ENCODE peak calls at places on chromosomes 6 and 20, in ten cellular contexts. One of them, this sample, is unnamed.

GRCh38 chr6:138945354-138945753 is 42.7 kb downstream of the REPS1 start:
- DNase-seq in OCI-LY7: no peak
- DNase-seq in AG04450: no peak
- DNase-seq in A549: peak
- DNase-seq in choroid plexus epithelial cell: no peak
- DNase-seq in HFF-Myc: no peak
- DNase-seq in psoas muscle: no peak
- DNase-seq in foreskin keratinocyte: no peak
- DNase-seq in B cell: no peak
- DNase-seq in cardiac muscle cell: no peak
- DNase-seq in this sample: no peak

GRCh38 chr20:62523473-62524203 is 47.8 kb upstream of the GATA5 start:
- DNase-seq in B cell: peak
- DNase-seq in OCI-LY7: no peak
- DNase-seq in choroid plexus epithelial cell: no peak
- DNase-seq in cardiac muscle cell: no peak
- DNase-seq in AG04450: no peak
- DNase-seq in psoas muscle: no peak
- DNase-seq in foreskin keratinocyte: no peak
- DNase-seq in HFF-Myc: no peak
- DNase-seq in A549: no peak
- DNase-seq in this sample: no peak

GRCh38 chr6:148509789-148510581 is 167.3 kb downstream of the SASH1 start:
- DNase-seq in B cell: no peak
- DNase-seq in AG04450: peak
- DNase-seq in HFF-Myc: peak
- DNase-seq in A549: no peak
- DNase-seq in OCI-LY7: no peak
- DNase-seq in cardiac muscle cell: peak
- DNase-seq in foreskin keratinocyte: peak
- DNase-seq in choroid plexus epithelial cell: peak
- DNase-seq in psoas muscle: peak
- DNase-seq in this sample: peak

GRCh38 chr6:12961761-12962160 is 245.2 kb downstream of the PHACTR1 start:
- DNase-seq in OCI-LY7: no peak
- DNase-seq in foreskin keratinocyte: no peak
- DNase-seq in psoas muscle: no peak
- DNase-seq in cardiac muscle cell: no peak
- DNase-seq in A549: no peak
- DNase-seq in choroid plexus epithelial cell: no peak
- DNase-seq in AG04450: no peak
- DNase-seq in HFF-Myc: no peak
- DNase-seq in B cell: no peak
- DNase-seq in this sample: no peak

GRCh38 chr6:30752164-30752927 is 8.0 kb upstream of the IER3 start:
- DNase-seq in cardiac muscle cell: peak
- DNase-seq in OCI-LY7: no peak
- DNase-seq in A549: peak
- DNase-seq in psoas muscle: peak
- DNase-seq in HFF-Myc: peak
- DNase-seq in AG04450: peak
- DNase-seq in foreskin keratinocyte: peak
- DNase-seq in choroid plexus epithelial cell: peak
- DNase-seq in B cell: no peak
- DNase-seq in this sample: no peak

GRCh38 chr20:47905628-47906487 is 120.6 kb upstream of the SULF2 start:
- DNase-seq in A549: no peak
- DNase-seq in choroid plexus epithelial cell: no peak
- DNase-seq in B cell: no peak
- DNase-seq in psoas muscle: no peak
- DNase-seq in cardiac muscle cell: no peak
- DNase-seq in AG04450: no peak
- DNase-seq in foreskin keratinocyte: no peak
- DNase-seq in HFF-Myc: no peak
- DNase-seq in OCI-LY7: no peak
- DNase-seq in this sample: no peak

GRCh38 chr6:134707342-134707982 is 242.4 kb downstream of the ALDH8A1 start:
- DNase-seq in OCI-LY7: no peak
- DNase-seq in foreskin keratinocyte: peak
- DNase-seq in cardiac muscle cell: peak
- DNase-seq in psoas muscle: no peak
- DNase-seq in HFF-Myc: peak
- DNase-seq in A549: peak
- DNase-seq in AG04450: no peak
- DNase-seq in choroid plexus epithelial cell: peak
- DNase-seq in B cell: no peak
- DNase-seq in this sample: no peak

GRCh38 chr6:152635949-152636674 is 1.1 kb downstream of the SYNE1 start:
- DNase-seq in B cell: no peak
- DNase-seq in A549: no peak
- DNase-seq in cardiac muscle cell: peak
- DNase-seq in psoas muscle: peak
- DNase-seq in HFF-Myc: no peak
- DNase-seq in foreskin keratinocyte: peak
- DNase-seq in choroid plexus epithelial cell: peak
- DNase-seq in OCI-LY7: peak
- DNase-seq in AG04450: no peak
- DNase-seq in this sample: peak

GRCh38 chr6:32972353-32973143 is 4.2 kb downstream of the BRD2 start:
- DNase-seq in cardiac muscle cell: no peak
- DNase-seq in psoas muscle: peak
- DNase-seq in HFF-Myc: no peak
- DNase-seq in A549: peak
- DNase-seq in AG04450: no peak
- DNase-seq in B cell: peak
- DNase-seq in foreskin keratinocyte: no peak
- DNase-seq in choroid plexus epithelial cell: no peak
- DNase-seq in OCI-LY7: peak
- DNase-seq in this sample: peak

GRCh38 chr20:22456109-22456508 is 128.3 kb downstream of the FOXA2 start:
- DNase-seq in B cell: no peak
- DNase-seq in psoas muscle: no peak
- DNase-seq in HFF-Myc: no peak
- DNase-seq in choroid plexus epithelial cell: no peak
- DNase-seq in AG04450: no peak
- DNase-seq in OCI-LY7: no peak
- DNase-seq in A549: no peak
- DNase-seq in cardiac muscle cell: no peak
- DNase-seq in foreskin keratinocyte: no peak
- DNase-seq in this sample: no peak

GRCh38 chr20:22450540-22450939 is 133.8 kb downstream of the FOXA2 start:
- DNase-seq in foreskin keratinocyte: no peak
- DNase-seq in OCI-LY7: no peak
- DNase-seq in choroid plexus epithelial cell: no peak
- DNase-seq in AG04450: no peak
- DNase-seq in HFF-Myc: no peak
- DNase-seq in B cell: no peak
- DNase-seq in A549: no peak
- DNase-seq in cardiac muscle cell: no peak
- DNase-seq in psoas muscle: no peak
- DNase-seq in this sample: no peak

GRCh38 chr20:22455259-22455658 is 129.1 kb downstream of the FOXA2 start:
- DNase-seq in HFF-Myc: no peak
- DNase-seq in B cell: no peak
- DNase-seq in cardiac muscle cell: no peak
- DNase-seq in choroid plexus epithelial cell: no peak
- DNase-seq in A549: no peak
- DNase-seq in OCI-LY7: no peak
- DNase-seq in AG04450: no peak
- DNase-seq in psoas muscle: no peak
- DNase-seq in foreskin keratinocyte: no peak
- DNase-seq in this sample: no peak

GRCh38 chr20:22452442-22453011 is 131.8 kb downstream of the FOXA2 start:
- DNase-seq in OCI-LY7: no peak
- DNase-seq in A549: no peak
- DNase-seq in AG04450: no peak
- DNase-seq in psoas muscle: no peak
- DNase-seq in cardiac muscle cell: no peak
- DNase-seq in choroid plexus epithelial cell: no peak
- DNase-seq in B cell: no peak
- DNase-seq in HFF-Myc: no peak
- DNase-seq in foreskin keratinocyte: no peak
- DNase-seq in this sample: no peak

GRCh38 chr20:22453244-22454080 is 130.9 kb downstream of the FOXA2 start:
- DNase-seq in A549: peak
- DNase-seq in AG04450: no peak
- DNase-seq in cardiac muscle cell: peak
- DNase-seq in B cell: no peak
- DNase-seq in OCI-LY7: no peak
- DNase-seq in choroid plexus epithelial cell: peak
- DNase-seq in foreskin keratinocyte: peak
- DNase-seq in HFF-Myc: no peak
- DNase-seq in psoas muscle: no peak
- DNase-seq in this sample: no peak
- TF ChIP-seq CTCF in A549: peak
- TF ChIP-seq CTCF in AG04450: peak
- TF ChIP-seq CTCF in cardiac muscle cell: peak
- TF ChIP-seq CTCF in B cell: no peak
- TF ChIP-seq CTCF in OCI-LY7: no peak
- TF ChIP-seq CTCF in choroid plexus epithelial cell: peak
- TF ChIP-seq CTCF in foreskin keratinocyte: peak
- TF ChIP-seq CTCF in HFF-Myc: peak
- TF ChIP-seq CTCF in psoas muscle: peak
- TF ChIP-seq CTCF in this sample: no peak

GRCh38 chr6:97102152-97102790 is 177.7 kb downstream of the KLHL32 start:
- DNase-seq in cardiac muscle cell: no peak
- DNase-seq in foreskin keratinocyte: no peak
- DNase-seq in psoas muscle: no peak
- DNase-seq in HFF-Myc: no peak
- DNase-seq in B cell: no peak
- DNase-seq in AG04450: no peak
- DNase-seq in choroid plexus epithelial cell: no peak
- DNase-seq in OCI-LY7: no peak
- DNase-seq in A549: no peak
- DNase-seq in this sample: no peak

GRCh38 chr6:97094376-97094775 is 169.8 kb downstream of the KLHL32 start:
- DNase-seq in HFF-Myc: no peak
- DNase-seq in foreskin keratinocyte: peak
- DNase-seq in OCI-LY7: no peak
- DNase-seq in B cell: no peak
- DNase-seq in choroid plexus epithelial cell: no peak
- DNase-seq in AG04450: no peak
- DNase-seq in cardiac muscle cell: no peak
- DNase-seq in A549: no peak
- DNase-seq in psoas muscle: no peak
- DNase-seq in this sample: no peak

GRCh38 chr6:97095466-97095865 is 170.9 kb downstream of the KLHL32 start:
- DNase-seq in OCI-LY7: no peak
- DNase-seq in choroid plexus epithelial cell: no peak
- DNase-seq in cardiac muscle cell: no peak
- DNase-seq in foreskin keratinocyte: peak
- DNase-seq in B cell: no peak
- DNase-seq in HFF-Myc: no peak
- DNase-seq in AG04450: no peak
- DNase-seq in psoas muscle: no peak
- DNase-seq in A549: no peak
- DNase-seq in this sample: no peak

GRCh38 chr6:97097068-97098047 is 172.8 kb downstream of the KLHL32 start:
- DNase-seq in AG04450: no peak
- DNase-seq in cardiac muscle cell: peak
- DNase-seq in foreskin keratinocyte: no peak
- DNase-seq in A549: no peak
- DNase-seq in OCI-LY7: no peak
- DNase-seq in HFF-Myc: no peak
- DNase-seq in choroid plexus epithelial cell: no peak
- DNase-seq in B cell: no peak
- DNase-seq in psoas muscle: no peak
- DNase-seq in this sample: no peak
- TF ChIP-seq CTCF in AG04450: no peak
- TF ChIP-seq CTCF in cardiac muscle cell: no peak
- TF ChIP-seq CTCF in foreskin keratinocyte: no peak
- TF ChIP-seq CTCF in A549: no peak
- TF ChIP-seq CTCF in OCI-LY7: no peak
- TF ChIP-seq CTCF in HFF-Myc: no peak
- TF ChIP-seq CTCF in choroid plexus epithelial cell: no peak
- TF ChIP-seq CTCF in B cell: no peak
- TF ChIP-seq CTCF in psoas muscle: no peak
- TF ChIP-seq CTCF in this sample: no peak

DNA sequence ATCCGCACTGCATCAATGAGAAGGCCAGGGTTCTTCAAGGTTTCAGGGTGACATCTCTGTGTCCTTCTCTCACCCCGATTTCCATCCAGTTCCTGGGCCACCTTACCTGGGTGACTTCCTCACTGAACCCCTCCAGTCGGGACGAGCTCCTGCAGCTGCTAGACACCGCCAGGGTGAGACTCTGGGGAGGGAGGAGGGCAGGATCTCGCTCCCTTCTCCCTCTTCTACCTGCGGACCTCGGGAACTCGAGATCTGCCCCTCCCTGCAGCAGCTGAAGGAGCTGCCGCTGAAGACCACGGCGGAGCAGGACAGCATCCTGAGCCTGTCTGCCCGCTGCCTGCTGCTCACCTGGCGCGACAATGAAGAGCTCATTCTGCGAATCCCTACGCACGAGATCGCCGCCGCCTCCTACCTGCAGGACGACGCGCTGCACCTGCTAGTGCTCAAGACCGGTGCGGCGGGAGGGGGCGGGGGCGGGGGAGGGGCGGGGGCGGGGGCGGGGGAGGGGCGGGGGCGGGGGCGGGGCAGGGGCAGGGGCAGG is 7.5 kb downstream of the CCM2L start:
- DNase-seq in B cell: peak
- DNase-seq in foreskin keratinocyte: peak
- DNase-seq in A549: peak
- DNase-seq in cardiac muscle cell: no peak
- DNase-seq in HFF-Myc: no peak
- DNase-seq in psoas muscle: no peak
- DNase-seq in choroid plexus epithelial cell: no peak
- DNase-seq in OCI-LY7: peak
- DNase-seq in AG04450: no peak
- DNase-seq in this sample: peak
- TF ChIP-seq CTCF in B cell: peak
- TF ChIP-seq CTCF in foreskin keratinocyte: peak
- TF ChIP-seq CTCF in A549: no peak
- TF ChIP-seq CTCF in cardiac muscle cell: no peak
- TF ChIP-seq CTCF in HFF-Myc: no peak
- TF ChIP-seq CTCF in psoas muscle: no peak
- TF ChIP-seq CTCF in choroid plexus epithelial cell: no peak
- TF ChIP-seq CTCF in OCI-LY7: peak
- TF ChIP-seq CTCF in AG04450: no peak
- TF ChIP-seq CTCF in this sample: peak

DNA sequence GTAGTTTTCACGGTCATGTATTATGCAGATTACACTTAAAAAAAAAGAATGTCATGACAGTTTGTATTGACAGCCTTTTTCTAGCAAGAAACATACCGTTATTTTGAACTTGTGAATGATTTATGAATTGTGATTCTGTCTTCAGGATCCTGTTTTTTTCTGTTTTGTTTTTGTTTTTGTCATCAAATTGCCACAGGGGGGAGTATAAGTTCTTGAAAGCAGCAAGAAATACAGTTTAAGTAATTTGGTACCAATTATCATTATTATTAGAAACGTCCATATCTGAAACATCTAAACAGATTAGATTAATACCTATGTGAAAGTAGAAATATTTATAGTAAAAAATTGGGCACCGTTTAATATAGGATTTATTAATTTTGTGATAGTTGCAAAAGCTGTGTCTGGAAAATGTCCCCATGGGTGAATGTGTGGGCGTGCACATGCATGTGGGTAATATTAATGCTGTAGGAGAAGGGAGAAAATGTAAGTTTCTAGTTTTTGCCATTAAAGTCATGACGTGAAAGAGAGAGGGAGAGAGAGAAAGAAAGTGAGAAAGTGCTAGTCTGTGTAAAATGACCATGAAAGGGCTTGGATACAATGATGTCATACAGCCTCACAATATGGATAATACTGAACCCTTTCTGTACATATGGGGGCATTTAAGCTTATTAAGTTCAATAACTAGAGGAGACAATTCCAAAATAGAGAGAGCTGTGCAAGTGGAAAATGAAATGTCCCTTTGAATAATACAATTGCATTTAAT is 9.4 kb upstream of the CCN2 start:
- DNase-seq in AG04450: no peak
- DNase-seq in cardiac muscle cell: peak
- DNase-seq in OCI-LY7: peak
- DNase-seq in psoas muscle: no peak
- DNase-seq in HFF-Myc: no peak
- DNase-seq in A549: no peak
- DNase-seq in foreskin keratinocyte: no peak
- DNase-seq in choroid plexus epithelial cell: peak
- DNase-seq in B cell: peak
- DNase-seq in this sample: no peak
- TF ChIP-seq CTCF in AG04450: peak
- TF ChIP-seq CTCF in cardiac muscle cell: peak
- TF ChIP-seq CTCF in OCI-LY7: peak
- TF ChIP-seq CTCF in psoas muscle: peak
- TF ChIP-seq CTCF in HFF-Myc: peak
- TF ChIP-seq CTCF in A549: no peak
- TF ChIP-seq CTCF in foreskin keratinocyte: peak
- TF ChIP-seq CTCF in choroid plexus epithelial cell: peak
- TF ChIP-seq CTCF in B cell: peak
- TF ChIP-seq CTCF in this sample: no peak

This sample was measured in GM13977.